ENCODE peak calls at places on chromosomes 13 and 19, in eight cellular contexts. D is fibroblast of lung; Z is cardiac muscle cell; S is CD8-positive, alpha-beta T cell; T is fibroblast of the aortic adventitia; Y is esophagus squamous epithelium; K is Peyer's patch; W is SK-N-SH. N is an unnamed sample.

GRCh38 chr13:39954476-39954875 is 299.0 kb downstream of the COG6 start:
- DNase-seq in D (no peak), Z (no peak), S (no peak), T (no peak), Y (no peak), K (no peak), W (no peak), N (no peak)

GRCh38 chr13:31875134-31875533 is 135.8 kb downstream of the RXFP2 start:
- DNase-seq in D (no peak), Z (no peak), S (no peak), T (peak), Y (no peak), K (no peak), W (no peak), N (no peak)

GRCh38 chr13:31160857-31161582 is 684 bp downstream of the HSPH1 start:
- DNase-seq in D (peak), Z (peak), S (peak), T (peak), Y (peak), K (peak), W (peak), N (peak)

GRCh38 chr19:6026390-6026897 is 48.5 kb upstream of the RANBP3 start:
- DNase-seq in D (no peak), Z (no peak), S (no peak), T (no peak), Y (no peak), K (no peak), W (no peak), N (no peak)

GRCh38 chr13:27259831-27260230 is 8.5 kb downstream of the RPL21 start:
- DNase-seq in D (no peak), Z (no peak), S (no peak), T (no peak), Y (no peak), K (no peak), W (no peak), N (peak)

GRCh38 chr19:9818175-9818733 is 625 bp downstream of the FBXL12 start:
- DNase-seq in D (no peak), Z (no peak), S (no peak), T (no peak), Y (no peak), K (no peak), W (no peak), N (no peak)

GRCh38 chr13:112973577-112973951 is 4.5 kb downstream of the MCF2L start:
- DNase-seq in D (no peak), Z (no peak), S (no peak), T (no peak), Y (no peak), K (no peak), W (no peak), N (no peak)

GRCh38 chr19:41811036-41811435 is 14.6 kb downstream of the CEACAM3 start:
- DNase-seq in D (no peak), Z (no peak), S (no peak), T (no peak), Y (no peak), K (peak), W (no peak), N (no peak)

GRCh38 chr19:16516923-16517610 is 20.9 kb downstream of the C19orf44 start:
- DNase-seq in D (no peak), Z (no peak), S (no peak), T (no peak), Y (no peak), K (no peak), W (no peak), N (no peak)

GRCh38 chr13:63910406-63910957 is 2494.8 kb upstream of the PCDH20 start:
- DNase-seq in D (peak), Z (no peak), S (no peak), T (peak), Y (no peak), K (no peak), W (no peak), N (no peak)

GRCh38 chr19:7846247-7846646 is 16.2 kb downstream of the EVI5L start:
- DNase-seq in D (no peak), Z (no peak), S (no peak), T (no peak), Y (no peak), K (no peak), W (no peak), N (no peak)

GRCh38 chr13:23956106-23956505 is 58.8 kb upstream of the C1QTNF9B start:
- DNase-seq in D (peak), Z (no peak), S (no peak), T (peak), Y (no peak), K (no peak), W (no peak), N (peak)

GRCh38 chr13:27621116-27621365 is 651 bp upstream of the POLR1D start:
- DNase-seq in D (no peak), Z (no peak), S (no peak), T (peak), Y (no peak), K (no peak), W (no peak), N (no peak)

GRCh38 chr19:58305932-58306323 is 751 bp downstream of the ERVK3-1 start:
- DNase-seq in D (no peak), Z (no peak), S (no peak), T (no peak), Y (no peak), K (peak), W (peak), N (no peak)

GRCh38 chr19:17117250-17117789 is 41.7 kb downstream of the MYO9B start:
- DNase-seq in D (no peak), Z (no peak), S (no peak), T (no peak), Y (no peak), K (no peak), W (no peak), N (no peak)

GRCh38 chr19:7115721-7116120 is 46.2 kb downstream of the ZNF557 start:
- DNase-seq in D (no peak), Z (no peak), S (no peak), T (no peak), Y (no peak), K (no peak), W (no peak), N (no peak)

GRCh38 chr19:38656171-38656981 is 8.9 kb downstream of the ACTN4 start:
- DNase-seq in D (peak), Z (no peak), S (no peak), T (peak), Y (no peak), K (no peak), W (no peak), N (peak)

GRCh38 chr13:107205318-107206112 is 637.6 kb upstream of the ARGLU1 start:
- DNase-seq in D (peak), Z (peak), S (peak), T (peak), Y (no peak), K (no peak), W (peak), N (peak)

GRCh38 chr13:40233731-40234195 is 432.7 kb downstream of the FOXO1 start:
- DNase-seq in D (no peak), Z (no peak), S (no peak), T (no peak), Y (no peak), K (no peak), W (no peak), N (peak)

GRCh38 chr13:43122706-43123268 is 99.4 kb downstream of the DNAJC15 start:
- DNase-seq in D (no peak), Z (no peak), S (no peak), T (no peak), Y (no peak), K (no peak), W (peak), N (no peak)

DNA sequence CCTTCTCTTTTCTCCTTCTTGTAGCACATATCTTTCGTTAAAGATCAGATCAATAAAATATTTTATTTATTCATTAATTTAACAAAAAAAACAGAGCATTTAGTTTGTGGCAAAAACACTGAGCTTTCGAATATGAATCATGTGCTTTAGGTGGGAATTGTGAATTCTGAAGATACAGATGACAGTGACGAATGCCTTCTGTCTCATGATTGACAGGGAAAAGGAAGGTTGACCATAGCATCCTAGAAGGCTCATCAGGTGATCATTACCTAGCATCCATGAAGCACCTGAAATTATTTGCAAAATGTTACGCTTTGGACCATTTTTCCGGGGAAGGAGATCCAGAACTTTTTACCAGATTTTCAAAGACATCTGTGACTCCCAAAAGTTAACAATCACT is 3.8 kb downstream of the ARL11 start:
- DNase-seq in D (no peak), Z (no peak), S (no peak), T (no peak), Y (no peak), K (no peak), W (no peak), N (no peak)
- TF ChIP-seq CTCF in D (no peak), Z (no peak), S (no peak), T (no peak), Y (no peak), K (no peak), W (no peak), N (no peak)

DNA sequence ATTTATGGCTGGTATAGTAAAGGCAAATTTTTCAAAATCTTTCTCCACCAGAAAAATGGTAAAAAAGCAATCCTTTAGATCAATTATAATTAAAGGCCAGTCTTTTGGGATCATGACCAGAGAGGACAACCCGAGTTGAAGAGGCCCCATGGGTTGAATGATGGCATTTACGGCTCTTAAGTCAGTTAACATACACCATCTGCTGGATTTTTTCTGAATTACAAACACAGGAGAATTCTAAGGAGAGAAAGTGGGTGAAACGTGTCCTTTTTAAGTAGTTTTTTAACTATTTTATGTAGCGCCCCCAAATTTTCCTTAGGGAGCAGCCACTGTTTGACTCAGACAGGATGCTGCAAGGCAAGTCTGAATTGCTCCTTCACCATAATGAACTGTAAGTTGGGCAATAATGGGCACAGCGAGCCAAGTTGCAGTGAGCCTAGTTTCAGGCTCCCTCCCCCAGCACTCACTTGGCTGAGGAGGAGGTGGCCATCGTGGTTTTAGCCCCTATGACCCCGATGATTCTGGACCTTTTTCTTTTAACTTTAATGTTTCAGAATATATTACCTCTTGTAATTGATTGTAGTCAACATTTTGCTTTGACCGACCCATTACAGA is 13.6 kb upstream of the ZNF611 start:
- DNase-seq in D (peak), Z (peak), S (no peak), T (peak), Y (no peak), K (no peak), W (peak), N (peak)
- TF ChIP-seq CTCF in D (peak), Z (peak), S (peak), T (peak), Y (peak), K (peak), W (peak), N (peak)

GRCh38 chr13:79480954-79481684 is at the start of gene NDFIP2:
- DNase-seq in D (peak), Z (peak), S (peak), T (peak), Y (peak), K (peak), W (peak), N (peak)

GRCh38 chr13:79481685-79482052 is 714 bp downstream of the NDFIP2 start:
- DNase-seq in D (peak), Z (no peak), S (peak), T (no peak), Y (no peak), K (peak), W (peak), N (peak)

GRCh38 chr13:79482271-79482970 is 1.5 kb downstream of the NDFIP2 start:
- DNase-seq in D (peak), Z (no peak), S (no peak), T (peak), Y (no peak), K (no peak), W (no peak), N (no peak)

GRCh38 chr13:79475569-79475968 is 5.4 kb upstream of the NDFIP2 start:
- DNase-seq in D (no peak), Z (no peak), S (no peak), T (no peak), Y (no peak), K (no peak), W (no peak), N (no peak)

DNA sequence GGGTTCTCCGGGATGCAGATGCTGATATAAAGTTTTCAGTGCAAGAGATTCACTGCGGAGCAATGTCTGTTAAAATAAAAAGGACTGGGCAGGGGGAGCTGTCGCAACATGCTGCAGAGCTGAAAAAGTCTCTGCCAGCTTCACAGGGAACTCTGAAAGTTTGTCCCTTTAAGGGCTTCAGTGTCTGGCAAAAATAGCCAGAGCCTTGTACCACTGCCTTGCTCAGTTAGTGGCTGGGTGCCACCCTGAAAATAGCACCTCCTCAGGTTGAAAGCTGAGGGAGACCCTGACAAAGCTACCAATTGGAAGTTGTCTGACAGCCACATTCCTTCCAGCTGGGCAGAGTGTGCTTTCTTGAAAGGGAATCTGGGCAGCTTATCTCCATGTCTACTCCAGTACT is 3.0 kb upstream of the NDFIP2 start:
- DNase-seq in D (no peak), Z (peak), S (no peak), T (no peak), Y (no peak), K (no peak), W (no peak), N (no peak)
- TF ChIP-seq CTCF in D (no peak), Z (no peak), S (no peak), T (no peak), Y (no peak), K (no peak), W (no peak), N (no peak)

GRCh38 chr19:1954547-1954946 is 13.6 kb downstream of the CSNK1G2 start:
- DNase-seq in D (no peak), Z (no peak), S (no peak), T (no peak), Y (no peak), K (no peak), W (no peak), N (no peak)

GRCh38 chr19:1955171-1956142 is 14.5 kb downstream of the CSNK1G2 start:
- DNase-seq in D (no peak), Z (no peak), S (no peak), T (no peak), Y (no peak), K (no peak), W (no peak), N (no peak)

GRCh38 chr19:1956143-1956537 is 15.2 kb downstream of the CSNK1G2 start:
- DNase-seq in D (no peak), Z (no peak), S (no peak), T (no peak), Y (no peak), K (no peak), W (no peak), N (no peak)

GRCh38 chr19:1957562-1958248 is 16.7 kb downstream of the CSNK1G2 start:
- DNase-seq in D (no peak), Z (no peak), S (no peak), T (no peak), Y (no peak), K (no peak), W (no peak), N (no peak)

DNA sequence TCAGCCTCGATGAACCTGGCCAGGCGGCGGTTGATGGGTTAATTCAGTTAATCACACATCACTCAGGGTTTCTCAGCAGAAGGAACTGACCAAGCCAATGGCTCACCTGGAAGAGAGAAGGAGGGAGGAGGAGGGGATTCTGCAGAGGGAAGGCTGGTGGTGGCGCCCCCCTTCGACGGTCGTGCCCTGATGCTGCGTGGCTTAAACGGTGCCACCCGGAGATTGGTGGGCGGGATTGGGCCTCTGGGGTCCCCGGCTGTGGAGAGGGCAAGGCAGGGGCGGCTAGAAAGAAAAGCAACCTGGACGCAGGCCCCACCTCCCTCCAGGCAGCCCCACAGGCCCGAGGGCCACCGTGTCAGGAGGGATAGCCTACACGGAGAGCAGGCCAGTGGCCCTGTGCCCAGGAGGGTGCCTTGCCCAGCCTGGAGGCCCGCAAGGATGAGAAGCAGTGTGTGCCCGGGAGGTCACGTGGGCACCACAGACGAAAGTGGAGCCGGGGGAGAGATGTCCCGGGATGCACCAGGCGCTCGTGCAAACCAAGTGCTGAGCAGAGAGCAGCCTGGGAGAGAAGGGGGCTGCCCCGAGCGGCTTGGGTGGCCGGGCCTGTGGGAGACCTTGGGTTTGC is 16.0 kb downstream of the CSNK1G2 start:
- DNase-seq in D (no peak), Z (no peak), S (no peak), T (no peak), Y (no peak), K (no peak), W (no peak), N (no peak)
- TF ChIP-seq CTCF in D (no peak), Z (no peak), S (no peak), T (no peak), Y (no peak), K (no peak), W (no peak), N (no peak)

DNA sequence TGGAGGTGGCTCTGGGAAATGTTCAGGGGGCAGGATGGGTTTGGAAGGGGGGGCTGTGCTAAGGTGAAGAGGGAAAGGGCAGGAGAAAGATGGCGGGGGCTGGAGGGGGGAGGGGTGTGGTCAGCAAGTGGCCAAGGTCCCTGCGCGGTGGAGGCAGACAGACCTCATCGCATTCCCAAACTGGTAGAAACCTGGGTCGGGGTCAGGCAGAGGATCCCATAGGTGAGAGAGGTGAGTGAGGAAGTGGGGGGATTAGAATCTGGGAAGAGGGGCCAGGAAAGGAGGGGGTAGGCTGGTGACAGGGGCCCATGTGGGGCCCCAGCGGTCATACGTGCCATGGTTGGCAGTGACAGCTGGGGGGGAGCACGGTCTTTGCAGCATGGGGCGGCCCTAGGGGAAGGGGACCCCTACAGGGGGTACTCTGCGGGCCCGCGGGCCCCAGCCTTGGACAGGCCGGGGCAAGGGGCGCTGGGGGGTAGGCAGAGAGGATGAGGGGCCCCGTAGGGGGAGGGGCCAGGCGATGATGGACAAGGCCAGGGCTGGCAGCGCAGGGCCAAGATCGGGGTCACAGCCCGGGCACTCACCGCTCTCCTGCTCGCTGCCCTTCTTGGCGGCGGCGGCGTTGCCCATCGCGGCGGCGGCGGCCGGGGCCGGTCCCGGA is 514 bp downstream of the PRKACA start:
- DNase-seq in D (no peak), Z (no peak), S (peak), T (no peak), Y (peak), K (no peak), W (peak), N (no peak)
- TF ChIP-seq CTCF in D (no peak), Z (no peak), S (no peak), T (no peak), Y (no peak), K (no peak), W (no peak), N (no peak)

GRCh38 chr13:29396446-29396845 is 199.0 kb downstream of the SLC7A1 start:
- DNase-seq in D (no peak), Z (no peak), S (no peak), T (no peak), Y (no peak), K (no peak), W (no peak), N (no peak)

GRCh38 chr13:29402168-29402621 is 193.3 kb downstream of the SLC7A1 start:
- DNase-seq in D (peak), Z (no peak), S (no peak), T (peak), Y (no peak), K (no peak), W (no peak), N (no peak)

DNA sequence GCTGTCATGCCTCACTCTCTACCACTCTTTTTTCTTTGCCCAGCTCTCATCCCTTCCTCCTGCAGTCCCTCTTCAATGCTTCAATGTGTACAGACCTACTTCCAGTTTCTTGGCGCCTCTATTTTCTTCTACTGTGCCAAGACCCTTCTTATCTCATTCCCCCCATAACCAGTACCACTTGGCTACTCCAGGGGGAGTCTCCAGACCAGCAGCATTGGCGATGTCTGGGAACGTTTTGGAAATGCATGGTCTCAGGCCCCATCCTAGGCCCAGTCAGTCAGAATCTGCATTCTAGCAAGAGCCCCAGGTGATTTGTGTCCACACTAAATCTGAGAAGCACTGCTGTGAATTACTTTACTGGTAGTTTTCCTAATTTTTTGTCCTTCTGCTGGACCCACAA is 198.2 kb downstream of the SLC7A1 start:
- DNase-seq in D (no peak), Z (no peak), S (no peak), T (no peak), Y (no peak), K (no peak), W (no peak), N (no peak)
- TF ChIP-seq CTCF in D (no peak), Z (no peak), S (no peak), T (no peak), Y (no peak), K (no peak), W (peak), N (no peak)